ENCODE peak calls at places on chromosomes 4 and X, in five cellular contexts. U, R, Z, S and M are unnamed samples.

GRCh38 chrX:24426340-24426913 is 38.7 kb upstream of the PDK3 start:
- DNase-seq in S (peak; percentile 25), Z (peak; percentile 26), U (peak; percentile 15), R (peak; percentile 70), M (no peak)

GRCh38 chrX:27057883-27058282 is 405.3 kb downstream of the PPP4R3C start:
- DNase-seq in R (no peak), U (no peak), S (no peak), Z (no peak), M (no peak)

GRCh38 chr4:8553958-8554357 is 26.2 kb upstream of the GPR78 start:
- DNase-seq in S (no peak), Z (no peak), R (no peak), U (no peak), M (no peak)

GRCh38 chr4:186037692-186038658 is 31.0 kb upstream of the TLR3 start:
- DNase-seq in S (peak; percentile 73), Z (peak; percentile 69), R (peak; percentile 66), U (peak; percentile 61), M (peak; percentile 44)

GRCh38 chrX:107565916-107566602 is 62.3 kb upstream of the PRPS1 start:
- DNase-seq in Z (peak; percentile 63), U (peak; percentile 29), R (no peak), S (no peak), M (no peak)

GRCh38 chr4:22454955-22455354 is 60.9 kb downstream of the ADGRA3 start:
- DNase-seq in Z (no peak), R (no peak), U (no peak), S (no peak), M (no peak)

GRCh38 chr4:185395255-185395955 is at the start of gene LRP2BP:
- DNase-seq in S (peak; percentile 29), Z (peak; percentile 36), R (no peak), U (no peak), M (no peak)

GRCh38 chr4:156312261-156312847 is 358.7 kb upstream of the CTSO start:
- DNase-seq in R (no peak), U (no peak), Z (peak; percentile 14), S (no peak), M (no peak)

GRCh38 chr4:52015366-52015765 is 4.8 kb downstream of the LRRC66 start:
- DNase-seq in U (no peak), R (no peak), S (no peak), Z (no peak), M (no peak)

GRCh38 chr4:174248407-174248806 is 35.1 kb downstream of the FBXO8 start:
- DNase-seq in U (no peak), R (no peak), Z (no peak), S (no peak), M (no peak)

GRCh38 chr4:123477804-123478209 is 81.2 kb downstream of the SPRY1 start:
- DNase-seq in Z (peak; percentile 41), R (no peak), U (no peak), S (peak; percentile 70), M (peak; percentile 74)

GRCh38 chr4:98510757-98511517 is 147.5 kb downstream of the TSPAN5 start:
- DNase-seq in S (no peak), R (no peak), U (no peak), Z (peak; percentile 89), M (peak; percentile 57)

GRCh38 chrX:53440101-53440500 is 5.9 kb upstream of the HSD17B10 start:
- DNase-seq in R (no peak), Z (no peak), S (no peak), U (no peak), M (no peak)

GRCh38 chr4:26576171-26576829 is 7.6 kb upstream of the TBC1D19 start:
- DNase-seq in S (no peak), U (no peak), R (no peak), Z (peak; percentile 69), M (no peak)

DNA sequence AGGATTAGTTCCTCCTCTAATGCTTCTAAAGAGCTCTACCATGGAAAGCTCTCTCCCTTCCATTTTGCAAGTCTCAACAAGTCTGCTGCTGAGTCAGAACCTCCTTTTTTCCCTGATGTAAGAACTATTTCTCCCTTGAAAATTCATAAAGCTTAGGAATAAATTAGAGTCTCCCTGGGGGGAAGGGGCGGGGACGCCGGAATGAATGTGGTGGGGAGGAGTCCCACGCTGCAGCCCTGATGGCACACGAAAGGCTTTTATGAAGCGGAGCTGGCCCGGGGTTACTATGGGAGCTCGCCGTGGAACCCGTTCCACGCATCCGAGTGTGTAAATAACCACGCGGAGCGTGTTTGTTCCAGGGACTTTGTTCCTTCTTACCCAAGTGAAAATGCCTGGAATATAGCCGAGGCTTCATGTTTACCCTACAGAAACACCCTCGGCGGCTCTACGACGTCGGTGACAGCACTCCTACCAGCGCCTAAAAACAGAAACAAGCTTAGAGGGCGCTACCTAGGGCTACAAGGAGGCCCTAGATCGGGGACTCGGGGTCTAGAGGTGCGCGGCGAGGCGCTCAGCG is 945 bp upstream of the CPEB2 start:
- DNase-seq in S (peak; percentile 80), U (peak; percentile 44), R (peak; percentile 83), Z (peak; percentile 95), M (peak; percentile 42)
- H3K27ac ChIP-seq in S (peak overlapping the region; percentile 91), U (peak overlapping the region; percentile 98), R (peak overlapping the region; percentile 98), Z (peak overlapping the region; percentile 99), M (peak overlapping the region; percentile 86)

GRCh38 chr4:40629401-40630334 is at the start of gene RBM47:
- DNase-seq in S (peak; percentile 36), U (peak; percentile 80), Z (peak; percentile 76), R (no peak), M (no peak)
- H3K4me2 ChIP-seq in S (peak within 1 kb of the TSS; percentile 71), U (peak within 1 kb of the TSS; percentile 80), Z (peak within 1 kb of the TSS; percentile 91), R (peak within 1 kb of the TSS; percentile 99), M (no peak within 1 kb of the TSS)

GRCh38 chrX:22057667-22058066 is 25.5 kb downstream of the PHEX start:
- DNase-seq in U (no peak), R (no peak), S (no peak), Z (no peak), M (no peak)

GRCh38 chrX:22063284-22063683 is 31.2 kb downstream of the PHEX start:
- DNase-seq in S (peak; percentile 50), Z (no peak), R (no peak), U (no peak), M (peak; percentile 20)

GRCh38 chrX:22060451-22060940 is 28.4 kb downstream of the PHEX start:
- DNase-seq in Z (peak; percentile 54), R (no peak), S (peak; percentile 1), U (no peak), M (no peak)

GRCh38 chrX:22060952-22061351 is 28.8 kb downstream of the PHEX start:
- DNase-seq in U (no peak), Z (no peak), R (no peak), S (no peak), M (no peak)

DNA sequence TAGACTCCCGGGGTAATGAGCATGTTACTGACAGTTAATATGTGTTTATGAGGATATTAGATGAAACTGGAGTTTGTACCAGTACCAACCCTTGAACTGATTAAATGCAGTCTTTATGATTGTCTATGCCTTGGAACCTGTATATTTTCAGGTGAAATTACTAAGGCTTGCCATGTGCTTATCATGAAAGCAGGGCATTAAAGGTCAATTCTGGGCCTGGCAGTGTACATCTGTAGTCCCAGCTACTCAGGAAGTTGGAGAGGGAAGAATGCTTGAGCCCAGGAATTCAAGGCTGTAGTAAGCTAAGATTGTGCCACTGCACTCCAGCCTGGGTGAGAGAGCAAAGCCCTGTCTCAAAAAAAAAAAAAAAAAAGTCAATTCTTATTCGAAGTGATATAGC is 27.7 kb downstream of the PHEX start:
- DNase-seq in R (no peak), U (no peak), Z (no peak), S (no peak), M (no peak)
- H2AFZ ChIP-seq in R (no peak overlapping the region), U (no peak overlapping the region), Z (no peak overlapping the region), S (no peak overlapping the region), M (no peak overlapping the region)

GRCh38 chr4:147683172-147683571 is 791 bp downstream of the PRMT9 start:
- DNase-seq in Z (peak; percentile 73), U (peak; percentile 37), R (no peak), S (peak; percentile 30), M (peak; percentile 23)
- H3K27ac ChIP-seq in Z (peak overlapping the region; percentile 85), U (peak overlapping the region; percentile 79), R (peak overlapping the region; percentile 95), S (peak overlapping the region; percentile 80), M (peak overlapping the region; percentile 90)

DNA sequence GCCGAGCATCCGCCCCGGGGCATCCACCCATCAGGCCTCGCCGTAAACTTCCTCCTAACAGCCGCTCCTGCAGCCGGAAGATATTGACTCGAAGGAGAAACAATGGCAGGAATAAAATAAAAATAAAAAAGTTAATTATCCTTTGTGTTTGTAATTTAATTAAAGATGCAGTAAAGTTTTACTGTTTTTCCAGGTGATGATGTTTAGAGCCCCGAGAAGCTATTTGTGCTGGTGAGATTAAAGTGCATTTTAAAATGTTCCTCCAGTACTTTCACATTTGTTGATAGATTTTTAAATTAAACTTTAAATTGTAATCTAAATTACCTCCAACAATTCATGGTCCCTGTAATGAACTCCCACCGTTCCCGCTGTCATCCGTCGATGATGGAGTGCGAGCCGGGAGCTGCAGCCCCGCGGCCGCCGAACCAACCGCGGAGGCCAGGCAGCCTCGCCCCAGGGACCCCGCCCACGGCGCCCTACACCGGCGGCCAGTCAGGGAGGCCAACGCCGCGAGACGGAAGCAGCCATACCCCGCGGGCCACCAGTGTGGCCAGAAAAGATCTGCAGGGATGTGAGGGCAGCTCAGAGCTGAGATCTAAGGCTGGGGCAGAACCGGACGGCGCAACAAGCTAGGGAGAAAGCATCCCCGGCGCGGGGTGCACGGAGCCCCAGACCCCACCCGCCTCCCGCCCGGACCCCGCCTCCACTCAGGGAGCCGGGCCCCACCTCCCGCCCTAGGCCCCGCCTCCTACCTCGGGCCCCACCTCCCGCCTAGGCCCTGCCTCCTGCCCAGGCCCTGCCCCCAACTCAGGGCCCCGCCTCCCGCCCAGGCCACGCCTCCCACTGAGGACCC is 104.1 kb downstream of the FAM53A start:
- DNase-seq in S (peak; percentile 91), R (no peak), Z (peak; percentile 95), U (peak; percentile 90), M (no peak)
- H3K4me2 ChIP-seq in S (peak overlapping the region; percentile 92), R (peak overlapping the region; percentile 83), Z (peak overlapping the region; percentile 80), U (peak overlapping the region; percentile 97), M (no peak overlapping the region)

DNA sequence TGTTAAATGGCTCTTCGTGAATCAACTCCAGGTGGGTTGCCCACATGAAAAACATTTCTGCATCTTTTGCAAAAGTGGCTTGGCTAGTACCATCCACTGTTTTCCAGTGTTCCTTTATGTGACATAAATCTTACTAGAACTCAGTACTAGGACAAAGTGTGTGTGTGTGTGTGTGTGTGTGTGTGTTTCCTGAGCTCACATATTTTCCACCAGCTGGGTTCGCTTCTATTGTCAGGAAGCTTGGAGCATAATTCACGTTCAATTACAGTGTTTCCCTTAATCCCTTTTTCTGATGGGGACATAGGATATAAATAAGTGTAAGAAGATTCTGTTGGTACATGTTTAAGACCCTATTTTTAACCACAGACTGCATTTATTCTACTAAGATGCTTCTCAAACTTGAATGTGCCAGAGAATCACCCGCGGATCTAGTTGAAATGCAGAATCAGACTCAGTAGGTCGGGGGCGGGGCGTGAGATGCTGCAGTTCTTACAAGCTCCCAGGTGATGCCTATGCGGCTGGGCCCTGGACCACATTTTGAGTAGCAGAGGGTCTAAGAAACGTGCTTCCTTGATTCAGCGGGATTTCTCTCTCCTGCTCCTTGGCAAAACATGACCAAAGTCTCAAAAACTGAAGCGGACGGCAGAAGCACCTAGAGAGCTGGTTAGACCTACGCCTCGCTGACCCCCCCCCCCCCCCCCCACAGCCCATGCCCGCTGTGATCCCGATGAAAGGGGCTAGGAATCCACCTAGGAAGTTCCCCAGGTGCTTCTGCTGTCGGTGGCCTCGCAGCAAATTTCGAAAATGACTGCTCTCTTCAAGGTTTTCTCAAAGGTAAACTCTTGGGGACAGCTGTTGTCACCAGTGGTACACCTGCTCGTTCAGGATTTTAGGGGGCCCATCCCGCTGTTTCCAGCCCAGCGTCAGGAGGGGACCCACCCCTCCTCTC is 823 bp downstream of the CD99L2 start:
- DNase-seq in U (peak; percentile 34), R (no peak), S (peak; percentile 58), Z (peak; percentile 43), M (peak; percentile 50)
- H2AFZ ChIP-seq in U (peak overlapping the region; percentile 41), R (no peak overlapping the region), S (peak overlapping the region; percentile 74), Z (peak overlapping the region; percentile 71), M (peak overlapping the region; percentile 80)